ENCODE peak calls at places on chromosomes 2 and 18, in four cellular contexts. V, L, E and I are unnamed samples.

GRCh38 chr2:110770308-110770695 is 37.9 kb downstream of the ACOXL start:
- DNase-seq in V (no peak), L (no peak), E (no peak), I (no peak)

GRCh38 chr2:59680863-59681262 is 872.6 kb downstream of the BCL11A start:
- DNase-seq in V (no peak), L (no peak), E (no peak), I (no peak)

GRCh38 chr2:235900631-235901030 is 267.6 kb downstream of the GBX2 start:
- DNase-seq in V (no peak), L (no peak), E (no peak), I (no peak)

GRCh38 chr2:168603439-168603961 is 147.4 kb downstream of the CERS6 start:
- DNase-seq in V (no peak), L (no peak), E (no peak), I (no peak)

GRCh38 chr2:47687856-47688255 is 95.1 kb upstream of the MSH6 start:
- DNase-seq in V (no peak), L (no peak), E (no peak), I (no peak)

GRCh38 chr2:137929504-137929886 is 34.8 kb upstream of the HNMT start:
- DNase-seq in V (no peak), L (no peak), E (no peak), I (no peak)

GRCh38 chr2:100321181-100321880 is 970 bp downstream of the LONRF2 start:
- DNase-seq in V (no peak), L (no peak), E (no peak), I (peak)

GRCh38 chr2:28136557-28136956 is 246.0 kb downstream of the BABAM2 start:
- DNase-seq in V (no peak), L (peak), E (no peak), I (no peak)

GRCh38 chr2:60416221-60417008 is 137.0 kb downstream of the BCL11A start:
- DNase-seq in V (no peak), L (no peak), E (no peak), I (no peak)

GRCh38 chr2:24359701-24360049 is 661 bp downstream of the ITSN2 start:
- DNase-seq in V (no peak), L (no peak), E (no peak), I (no peak)

GRCh38 chr18:43396266-43396665 is 119.0 kb upstream of the SYT4 start:
- DNase-seq in V (no peak), L (no peak), E (no peak), I (no peak)

GRCh38 chr18:43705850-43706249 is 428.6 kb upstream of the SYT4 start:
- DNase-seq in V (no peak), L (no peak), E (no peak), I (no peak)

GRCh38 chr2:20496069-20496468 is 49.2 kb downstream of the RHOB start:
- DNase-seq in V (no peak), L (peak), E (peak), I (no peak)

GRCh38 chr2:205390866-205391265 is 291.4 kb upstream of the NRP2 start:
- DNase-seq in V (no peak), L (no peak), E (no peak), I (no peak)

GRCh38 chr2:165745916-165746315 is 48.1 kb downstream of the GALNT3 start:
- DNase-seq in V (no peak), L (no peak), E (no peak), I (no peak)

GRCh38 chr2:29143657-29144056 is 28.4 kb downstream of the CLIP4 start:
- DNase-seq in V (no peak), L (no peak), E (no peak), I (no peak)

GRCh38 chr2:95260028-95261023 is 13.9 kb upstream of the PROM2 start:
- DNase-seq in V (no peak), L (no peak), E (no peak), I (no peak)

GRCh38 chr2:229300814-229301213 is 29.7 kb upstream of the PID1 start:
- DNase-seq in V (no peak), L (no peak), E (no peak), I (no peak)

GRCh38 chr2:164896634-164897033 is 55.0 kb upstream of the COBLL1 start:
- DNase-seq in V (no peak), L (peak), E (peak), I (no peak)

GRCh38 chr18:61876899-61877298 is 15.9 kb downstream of the RNF152 start:
- DNase-seq in V (no peak), L (peak), E (no peak), I (no peak)

GRCh38 chr18:68121308-68121707 is 593.6 kb downstream of the TMX3 start:
- DNase-seq in V (no peak), L (no peak), E (no peak), I (no peak)

GRCh38 chr2:9918275-9918674 is 33.2 kb upstream of the GRHL1 start:
- DNase-seq in V (no peak), L (no peak), E (no peak), I (no peak)

GRCh38 chr2:71455741-71456569 is 2.6 kb downstream of the DYSF start:
- DNase-seq in V (no peak), L (peak), E (no peak), I (peak)

GRCh38 chr2:18299423-18300212 is 260.8 kb downstream of the RDH14 start:
- DNase-seq in V (no peak), L (peak), E (no peak), I (peak)

GRCh38 chr2:241892299-241893137 is 23.0 kb downstream of the RTP5 start:
- DNase-seq in V (no peak), L (no peak), E (no peak), I (no peak)

GRCh38 chr2:85889648-85890281 is 975 bp upstream of the ST3GAL5 start:
- DNase-seq in V (no peak), L (no peak), E (no peak), I (no peak)

GRCh38 chr2:105674859-105675541 is 69.7 kb upstream of the NCK2 start:
- DNase-seq in V (no peak), L (no peak), E (no peak), I (no peak)

GRCh38 chr2:86781363-86781762 is 9.3 kb downstream of the CD8A start:
- DNase-seq in V (no peak), L (no peak), E (no peak), I (no peak)

GRCh38 chr2:219461061-219461514 is 26.4 kb downstream of the SPEG start:
- DNase-seq in V (no peak), L (no peak), E (no peak), I (no peak)

GRCh38 chr2:152622228-152622627 is 95.0 kb downstream of the PRPF40A start:
- DNase-seq in V (no peak), L (no peak), E (no peak), I (no peak)

GRCh38 chr2:111905990-111906735 is 7.8 kb downstream of the MERTK start:
- DNase-seq in V (peak), L (no peak), E (no peak), I (peak)

GRCh38 chr2:42171396-42171971 is 2.3 kb downstream of the EML4 start:
- DNase-seq in V (no peak), L (peak), E (no peak), I (no peak)

GRCh38 chr2:36731941-36732700 is 35.6 kb downstream of the VIT start:
- DNase-seq in V (no peak), L (no peak), E (no peak), I (no peak)

GRCh38 chr2:88350641-88351601 is 101.6 kb downstream of the FOXI3 start:
- DNase-seq in V (no peak), L (peak), E (peak), I (peak)

GRCh38 chr2:188561473-188561979 is 269.9 kb downstream of the GULP1 start:
- DNase-seq in V (no peak), L (no peak), E (no peak), I (no peak)

DNA sequence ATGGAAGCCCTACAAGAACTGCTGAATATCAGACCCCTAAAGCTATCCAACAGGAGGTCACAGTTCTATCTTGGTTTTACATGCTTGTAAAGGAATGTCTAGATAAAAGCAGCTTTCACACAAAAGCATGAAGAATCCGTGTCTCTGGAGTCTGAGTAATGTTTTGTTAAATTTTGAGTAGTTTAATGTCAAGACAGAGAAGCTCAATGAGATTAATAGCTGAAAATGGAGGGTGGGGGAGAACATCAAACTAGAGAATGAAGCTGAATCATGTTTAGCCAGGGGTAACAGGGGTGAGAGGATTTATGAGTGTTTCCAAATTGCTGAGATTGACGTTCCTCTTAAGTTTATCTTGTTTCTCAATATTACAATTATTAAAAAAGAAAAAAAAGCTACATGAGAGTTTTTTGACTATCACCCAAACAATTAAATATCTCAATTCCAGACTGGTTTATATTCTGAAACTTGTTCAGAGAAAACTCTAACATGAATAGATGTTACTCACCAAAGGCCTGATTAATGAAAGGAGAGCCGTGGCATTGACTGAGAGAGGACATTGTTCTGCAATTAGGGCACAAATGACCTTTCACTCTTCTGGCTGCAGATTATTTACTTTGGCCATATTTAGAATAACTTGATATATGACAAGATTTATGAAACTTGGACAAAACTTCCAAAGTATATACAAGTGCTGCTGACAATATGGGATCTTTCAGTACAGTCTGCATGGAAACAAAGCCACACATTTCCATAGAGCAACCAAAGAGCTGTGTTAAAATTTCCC is 266.4 kb upstream of the ETAA1 start:
- DNase-seq in V (no peak), L (no peak), E (no peak), I (no peak)
- TF ChIP-seq ZNF274 in V (no peak), L (no peak), E (no peak), I (no peak)

DNA sequence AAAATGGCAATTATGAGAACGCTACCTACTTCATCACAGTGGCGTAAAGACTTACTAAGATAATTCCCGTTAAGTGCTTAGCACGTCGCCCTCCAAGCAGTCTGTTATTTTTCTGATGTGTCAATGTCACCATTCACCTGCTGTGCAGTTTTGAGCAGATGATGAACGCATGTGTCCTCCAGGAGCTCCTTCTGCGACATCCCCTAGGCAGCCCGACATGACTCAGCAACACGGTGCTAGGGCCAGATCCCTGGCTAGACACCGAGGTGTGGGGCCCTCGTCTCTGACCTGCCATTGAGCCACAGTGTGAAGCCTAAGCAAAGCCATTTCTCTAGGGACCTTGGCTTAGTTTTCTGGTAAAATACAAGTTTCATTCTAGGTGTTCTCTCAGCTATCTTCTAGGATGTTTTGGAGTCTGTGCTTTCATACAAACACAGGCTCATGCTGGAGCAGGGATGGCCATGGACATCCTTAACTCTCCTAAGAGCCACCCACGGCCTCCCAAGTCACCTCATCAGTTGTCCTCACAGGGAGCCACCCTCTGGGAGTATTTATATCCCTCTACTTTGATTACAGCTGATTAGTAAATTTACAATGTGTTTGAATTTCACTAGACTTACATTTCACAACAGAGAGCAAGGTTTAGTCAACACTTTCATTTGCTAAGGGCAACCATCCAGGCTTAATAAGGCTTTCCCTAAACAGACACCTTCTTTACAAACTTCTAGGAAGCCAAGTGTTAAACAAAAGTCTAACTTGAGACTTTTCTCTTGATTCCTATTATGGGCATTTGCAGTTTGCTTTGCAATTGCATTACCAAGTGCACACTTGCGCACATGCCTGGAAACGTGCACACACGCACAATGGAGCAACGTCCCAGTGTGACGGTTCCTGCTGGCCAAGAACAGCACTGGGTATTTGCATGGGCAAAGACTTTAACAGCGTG is 376.8 kb upstream of the ID2 start:
- DNase-seq in V (no peak), L (no peak), E (no peak), I (no peak)
- TF ChIP-seq YY1 in V (no peak), L (no peak), E (no peak), I (no peak)

DNA sequence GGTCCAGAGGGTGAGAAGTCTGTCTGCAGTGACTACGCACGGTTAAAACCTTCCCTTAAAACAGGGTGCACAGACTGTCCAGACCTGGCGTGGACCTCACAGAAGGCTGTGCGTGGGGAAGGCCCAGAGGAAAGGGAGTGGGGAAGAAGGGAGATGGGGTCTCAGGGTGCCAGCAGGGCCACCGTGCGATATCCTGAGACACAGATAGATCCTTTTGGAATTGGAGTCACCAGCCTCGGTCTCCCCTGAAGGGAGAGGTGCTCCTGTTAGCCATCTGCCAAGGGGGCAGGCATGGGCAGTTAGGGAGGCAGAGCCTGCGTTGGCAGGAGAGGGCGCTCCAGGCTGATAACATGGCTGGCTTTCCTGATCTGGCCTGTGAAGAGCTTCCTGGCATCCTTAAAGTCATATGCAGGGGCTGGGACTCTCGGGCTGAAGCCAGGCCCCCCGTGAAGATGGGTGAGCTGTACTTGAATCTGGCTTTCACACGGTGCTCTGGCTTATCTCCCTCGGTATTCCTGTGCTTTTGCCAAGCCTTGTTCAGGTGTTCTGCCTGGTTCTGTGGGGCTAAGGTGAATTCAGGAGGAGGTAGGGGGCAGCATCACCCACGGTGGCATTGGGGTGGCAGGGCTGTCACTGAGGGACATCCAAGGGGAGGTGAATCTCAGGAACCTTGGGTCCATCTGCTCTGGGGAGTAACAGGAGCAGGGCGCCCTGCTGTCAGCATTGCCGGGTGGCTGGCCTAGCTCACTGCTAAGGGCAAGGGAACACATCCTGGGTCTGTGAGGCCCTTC is 107.2 kb upstream of the SMAD2 start:
- DNase-seq in V (no peak), L (no peak), E (peak), I (no peak)
- TF ChIP-seq ZNF274 in V (no peak), L (no peak), E (no peak), I (no peak)

GRCh38 chr2:232353660-232354059 is 24.9 kb upstream of the ALPP start:
- DNase-seq in V (no peak), L (no peak), E (no peak), I (no peak)

GRCh38 chr2:232354069-232354468 is 24.5 kb upstream of the ALPP start:
- DNase-seq in V (no peak), L (no peak), E (no peak), I (no peak)

GRCh38 chr2:232353096-232353495 is 25.5 kb upstream of the ALPP start:
- DNase-seq in V (no peak), L (no peak), E (no peak), I (no peak)

GRCh38 chr2:232351686-232352510 is 26.7 kb upstream of the ALPP start:
- DNase-seq in V (no peak), L (no peak), E (no peak), I (no peak)

DNA sequence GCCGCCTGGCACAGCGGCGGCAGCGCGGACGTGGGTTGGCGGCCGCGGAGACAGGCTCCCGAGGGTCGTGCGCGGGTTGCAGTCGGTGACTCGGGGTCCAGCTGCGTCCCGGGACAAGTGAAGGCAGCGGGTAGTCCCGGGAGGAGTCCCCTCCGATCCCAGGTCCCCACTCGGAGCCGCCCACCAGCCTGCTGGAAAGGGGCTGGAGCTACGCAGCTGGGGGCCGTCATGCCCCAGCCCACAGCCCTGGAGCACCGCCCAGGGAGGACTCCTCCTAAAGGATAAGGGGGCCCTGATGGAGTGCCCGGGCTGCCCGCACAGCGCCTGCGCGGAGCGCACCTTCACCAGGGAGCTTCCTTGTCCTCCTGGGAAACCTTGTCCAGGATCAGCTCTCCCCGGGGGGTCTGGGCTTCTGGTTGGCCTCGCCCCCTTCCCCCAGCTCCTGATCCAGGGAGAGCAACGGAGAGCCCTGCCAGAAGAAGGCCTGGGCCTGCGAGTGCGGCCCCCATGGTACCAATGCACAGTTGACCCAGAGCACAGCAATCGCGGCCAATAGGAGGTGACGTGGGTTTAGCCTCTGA is 25.9 kb upstream of the ALPP start:
- DNase-seq in V (no peak), L (no peak), E (no peak), I (no peak)
- TF ChIP-seq YY1 in V (no peak), L (no peak), E (no peak), I (no peak)

GRCh38 chr2:12321017-12321641 is 395.6 kb upstream of the TRIB2 start:
- DNase-seq in V (no peak), L (no peak), E (no peak), I (no peak)
- TF ChIP-seq ZNF274 in V (no peak), L (no peak), E (no peak), I (no peak)

DNA sequence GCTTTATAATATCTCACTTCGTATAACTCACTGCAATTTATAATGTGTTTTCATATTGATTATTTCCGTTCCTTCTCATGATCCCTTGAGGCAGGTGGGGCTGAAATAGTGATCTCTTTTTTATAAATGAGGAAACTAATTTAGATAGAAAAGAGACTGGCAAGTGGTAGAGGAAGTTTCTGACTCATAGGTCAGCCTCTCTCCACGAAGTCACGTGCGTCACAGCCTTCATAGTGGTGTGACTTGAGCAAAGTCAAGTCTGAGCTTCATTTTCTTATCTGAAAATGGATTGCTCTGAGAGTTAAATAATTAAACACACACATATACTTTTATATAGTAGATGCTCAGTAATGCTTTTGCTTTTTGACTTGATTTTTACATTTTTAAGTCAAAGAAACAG is 19.9 kb downstream of the ABCG5 start:
- DNase-seq in V (no peak), L (no peak), E (peak), I (no peak)
- TF ChIP-seq YY1 in V (no peak), L (no peak), E (no peak), I (no peak)

DNA sequence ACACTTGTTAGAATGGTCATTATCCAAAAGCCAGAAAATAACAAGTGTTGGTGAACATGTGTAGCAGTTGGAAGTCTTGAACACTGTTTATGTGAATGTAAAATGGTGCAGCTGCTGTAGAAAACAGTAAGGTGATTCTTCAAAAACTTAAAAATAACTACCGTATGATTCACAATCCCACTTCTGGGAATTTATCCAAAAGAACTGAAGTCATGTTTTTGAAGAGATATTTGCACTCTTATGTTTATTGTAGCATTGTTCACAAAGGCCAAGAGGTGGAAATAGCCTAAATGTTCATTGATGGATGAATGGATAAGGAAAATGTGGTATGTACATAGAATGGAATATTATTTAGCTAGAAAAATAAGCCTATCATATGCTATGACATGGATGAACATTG is 6.3 kb upstream of the SPP2 start:
- DNase-seq in V (no peak), L (no peak), E (peak), I (no peak)
- TF ChIP-seq ZNF274 in V (no peak), L (no peak), E (no peak), I (no peak)